ENCODE peak calls at places on chromosomes 12 and 14, in four cellular contexts. P, Y, R and K are unnamed samples. For H3K27me3, the result is how much of the 10 kb centered on the place peaks cover.

GRCh38 chr12:97556201-97556824 is 93.7 kb downstream of the RMST start:
- DNase-seq in R (no peak), P (no peak), Y (peak), K (peak)

GRCh38 chr14:105185973-105186372 is 4.9 kb upstream of the NUDT14 start:
- DNase-seq in P (no peak), Y (no peak), R (no peak), K (no peak)

GRCh38 chr12:52082988-52083637 is 3.6 kb downstream of the SMIM41 start:
- DNase-seq in R (no peak), P (peak), Y (peak), K (no peak)

GRCh38 chr14:93648440-93649168 is 139.7 kb downstream of the PRIMA1 start:
- DNase-seq in P (no peak), Y (peak), R (no peak), K (no peak)

GRCh38 chr14:31205681-31206535 is 1.7 kb downstream of the HECTD1 start:
- DNase-seq in Y (peak), R (no peak), P (peak), K (peak)

GRCh38 chr12:111775205-111776193 is 8.8 kb downstream of the ALDH2 start:
- DNase-seq in R (no peak), P (peak), Y (peak), K (no peak)

GRCh38 chr12:46959484-46959883 is 119.9 kb upstream of the PCED1B start:
- DNase-seq in Y (peak), R (no peak), P (peak), K (peak)

GRCh38 chr12:32988982-32989381 is 92.4 kb upstream of the PKP2 start:
- DNase-seq in P (no peak), Y (peak), R (no peak), K (peak)

GRCh38 chr14:58426819-58427288 is 477 bp downstream of the TIMM9 start:
- DNase-seq in R (no peak), P (peak), Y (no peak), K (no peak)

GRCh38 chr12:71183018-71183417 is 25.2 kb upstream of the TSPAN8 start:
- DNase-seq in R (no peak), P (no peak), Y (peak), K (peak)

GRCh38 chr12:51889216-51890134 is 1.6 kb downstream of the ANKRD33 start:
- DNase-seq in R (no peak), Y (no peak), P (no peak), K (no peak)

GRCh38 chr12:25590021-25590721 is 37.1 kb upstream of the LMNTD1 start:
- DNase-seq in R (no peak), Y (no peak), P (no peak), K (no peak)

GRCh38 chr12:53940448-53941014 is 1.9 kb downstream of the HOXC13 start:
- DNase-seq in R (no peak), Y (peak), P (no peak), K (no peak)

GRCh38 chr12:27333311-27334009 is 824 bp downstream of the BMAL2 start:
- DNase-seq in Y (peak), R (no peak), P (no peak), K (no peak)

DNA sequence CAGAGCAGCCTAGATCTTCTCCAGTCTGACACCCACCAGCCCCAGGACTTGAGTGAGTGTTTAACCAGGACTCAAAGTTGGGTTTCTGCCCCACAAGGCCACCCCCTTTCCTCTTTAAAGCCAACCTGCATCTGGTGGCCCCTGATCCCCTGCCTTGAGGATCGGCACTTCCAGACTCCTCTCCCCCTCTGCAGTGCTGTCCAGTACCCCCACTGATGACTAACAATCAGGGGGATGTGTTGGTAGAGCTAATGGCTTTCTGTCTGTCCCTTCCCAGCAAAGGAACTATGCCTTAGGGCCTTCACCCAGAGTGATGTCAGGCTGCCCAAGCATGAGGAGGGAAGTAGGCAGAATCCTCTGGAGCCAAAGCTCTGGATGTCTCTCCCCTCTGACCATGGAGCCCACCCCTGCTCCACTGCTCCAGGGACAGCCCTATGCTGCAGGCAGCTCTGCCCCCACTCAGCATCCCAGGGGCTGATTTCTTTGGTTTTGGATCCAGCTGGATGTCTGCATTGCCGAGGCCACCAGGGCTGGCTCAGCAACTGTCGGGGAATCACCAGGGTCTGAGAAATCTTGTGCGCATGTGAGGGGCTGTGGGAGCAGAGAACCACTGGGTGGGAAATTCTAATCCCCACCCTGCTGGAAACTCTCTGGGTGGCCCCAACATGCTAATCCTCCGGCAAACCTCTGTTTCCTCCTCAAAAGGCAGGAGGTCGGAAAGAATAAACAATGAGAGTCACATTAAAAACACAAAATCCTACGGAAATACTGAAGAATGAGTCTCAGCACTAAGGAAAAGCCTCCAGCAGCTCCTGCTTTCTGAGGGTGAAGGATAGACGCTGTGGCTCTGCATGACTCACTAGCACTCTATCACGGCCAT is 42.9 kb downstream of the DAD1 start:
- DNase-seq in R (no peak), Y (peak), P (peak), K (no peak)
- H3K4me3 ChIP-seq in R (no peak), Y (no peak), P (no peak), K (no peak)

GRCh38 chr14:101459392-101459900 is 101.8 kb upstream of the DIO3 start:
- DNase-seq in R (no peak), P (no peak), Y (no peak), K (no peak)
- H3K27me3 ChIP-seq in R (half or more), P (under half), Y (under half), K (half or more)

DNA sequence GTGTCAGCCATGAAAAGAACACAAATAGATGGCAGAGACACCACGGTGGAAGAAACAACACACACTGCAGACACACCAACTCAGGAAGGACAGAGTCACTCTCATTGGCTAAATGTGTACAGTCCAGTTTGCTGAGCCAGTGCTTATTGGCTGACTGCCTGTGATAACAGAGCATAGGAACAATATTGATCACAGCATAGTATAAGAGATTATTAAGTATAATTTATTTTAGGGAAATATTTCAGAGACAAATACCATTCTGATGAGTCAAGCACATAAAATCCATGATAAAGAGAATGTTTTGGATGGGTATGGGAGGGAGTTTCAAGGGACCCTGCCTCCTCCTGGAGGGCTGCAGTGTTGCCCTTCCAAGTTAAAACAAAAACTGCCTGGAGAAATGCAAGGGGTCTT is 50.9 kb downstream of the BTG1 start:
- DNase-seq in P (peak), R (no peak), Y (peak), K (no peak)
- TF ChIP-seq CTCF in P (peak), R (no peak), Y (peak), K (no peak)

GRCh38 chr12:131893605-131894312 is 663 bp upstream of the ULK1 start:
- DNase-seq in R (no peak), Y (no peak), P (no peak), K (no peak)
- H3K4me3 ChIP-seq in R (no peak), Y (no peak), P (no peak), K (peak)